ENCODE peak calls at places on chromosomes 1 and 21, in five cellular contexts. W is MCF 10A; E is CD8-positive, alpha-beta T cell; X is stomach; F is cardiac fibroblast. K is an unnamed sample.
A peak's percentile ranks its signal among the peaks of the same experiment; 100 is the strongest.

GRCh38 chr1:52602328-52603300 is at the start of gene GPX7:
- DNase-seq in E (peak; percentile 80), F (peak; percentile 66), X (peak; percentile 39), W (no peak), K (peak; percentile 43)

GRCh38 chr1:218361298-218362065 is 16.3 kb downstream of the TGFB2 start:
- DNase-seq in W (peak; percentile 80), E (no peak), X (no peak), F (peak; percentile 82), K (peak; percentile 74)

GRCh38 chr1:183806650-183807049 is 1.7 kb downstream of the RGL1 start:
- DNase-seq in F (no peak), X (no peak), E (no peak), W (no peak), K (no peak)

GRCh38 chr1:151593651-151594625 is 17.9 kb upstream of the SNX27 start:
- DNase-seq in W (peak; percentile 84), X (peak; percentile 92), F (peak; percentile 59), E (peak; percentile 91), K (peak; percentile 45)

GRCh38 chr1:230172016-230172356 is 104.9 kb downstream of the GALNT2 start:
- DNase-seq in E (peak; percentile 9), F (no peak), W (no peak), X (peak; percentile 20), K (no peak)

GRCh38 chr1:58785424-58786058 is 1.7 kb upstream of the JUN start:
- DNase-seq in F (peak; percentile 54), X (peak; percentile 82), W (peak; percentile 82), E (peak; percentile 67), K (peak; percentile 69)

GRCh38 chr21:26513212-26513611 is 59.9 kb downstream of the CYYR1 start:
- DNase-seq in F (peak; percentile 49), W (peak; percentile 80), X (no peak), E (no peak), K (peak; percentile 85)

GRCh38 chr1:210800301-210800700 is 333.6 kb downstream of the KCNH1 start:
- DNase-seq in F (no peak), X (no peak), E (no peak), W (no peak), K (no peak)

GRCh38 chr1:202593845-202594244 is 116.4 kb downstream of the SYT2 start:
- DNase-seq in W (peak; percentile 93), E (no peak), X (no peak), F (no peak), K (peak; percentile 35)

GRCh38 chr21:16040601-16041000 is 310.8 kb downstream of the USP25 start:
- DNase-seq in E (no peak), X (no peak), W (peak; percentile 15), F (peak; percentile 3), K (peak; percentile 16)

GRCh38 chr1:63501256-63501655 is 21.8 kb downstream of the ITGB3BP start:
- DNase-seq in W (no peak), X (no peak), F (no peak), E (no peak), K (no peak)

GRCh38 chr1:179021873-179022272 is 3.8 kb upstream of the FAM20B start:
- DNase-seq in E (no peak), F (peak; percentile 58), X (no peak), W (no peak), K (peak; percentile 40)

GRCh38 chr1:155940531-155940992 is 876 bp upstream of the RXFP4 start:
- DNase-seq in F (peak; percentile 64), E (no peak), X (peak; percentile 60), W (peak; percentile 96), K (peak; percentile 62)

GRCh38 chr1:118084400-118084799 is 100.6 kb downstream of the SPAG17 start:
- DNase-seq in X (no peak), E (no peak), F (no peak), W (no peak), K (no peak)

GRCh38 chr1:180188679-180189175 is 34.1 kb downstream of the QSOX1 start:
- DNase-seq in F (no peak), W (no peak), E (no peak), X (no peak), K (no peak)

GRCh38 chr1:219963432-219963831 is 35.1 kb upstream of the SLC30A10 start:
- DNase-seq in X (no peak), F (no peak), W (peak; percentile 89), E (no peak), K (no peak)

GRCh38 chr1:116374340-116375164 is 1.5 kb downstream of the ATP1A1 start:
- DNase-seq in X (no peak), E (peak; percentile 63), W (no peak), F (no peak), K (no peak)

GRCh38 chr1:209768354-209768774 is 12.5 kb downstream of the TRAF3IP3 start:
- DNase-seq in X (peak; percentile 55), W (no peak), E (peak; percentile 89), F (no peak), K (no peak)

GRCh38 chr1:36755313-36756230 is 272.9 kb upstream of the CSF3R start:
- DNase-seq in F (no peak), X (no peak), E (no peak), W (no peak), K (no peak)

GRCh38 chr21:28639742-28640141 is 352.9 kb downstream of the LTN1 start:
- DNase-seq in X (no peak), E (no peak), W (peak; percentile 49), F (peak; percentile 75), K (no peak)

GRCh38 chr21:32562426-32562825 is 22.9 kb downstream of the TCP10L start:
- DNase-seq in X (peak; percentile 43), W (no peak), E (no peak), F (peak; percentile 91), K (peak; percentile 71)

GRCh38 chr1:41498809-41499208 is 14.3 kb upstream of the EDN2 start:
- DNase-seq in E (no peak), X (peak; percentile 85), W (peak; percentile 92), F (peak; percentile 74), K (peak; percentile 43)

GRCh38 chr1:70072239-70072751 is 133.1 kb downstream of the LRRC40 start:
- DNase-seq in F (peak; percentile 48), W (no peak), E (no peak), X (no peak), K (peak; percentile 68)

GRCh38 chr1:54947540-54947939 is 32.9 kb upstream of the TMEM61 start:
- DNase-seq in X (no peak), E (no peak), W (no peak), F (no peak), K (no peak)

GRCh38 chr1:12434174-12434573 is 183.8 kb downstream of the DHRS3 start:
- DNase-seq in E (peak; percentile 64), X (no peak), F (peak; percentile 53), W (peak; percentile 70), K (peak; percentile 93)

GRCh38 chr1:3669971-3670431 is 17.7 kb downstream of the TP73 start:
- DNase-seq in W (no peak), E (no peak), X (no peak), F (no peak), K (no peak)

GRCh38 chr1:33339413-33339812 is 18.5 kb upstream of the A3GALT2 start:
- DNase-seq in E (no peak), W (peak; percentile 63), X (no peak), F (no peak), K (no peak)
- TF ChIP-seq CTCF in E (no peak), W (peak; percentile 5), X (no peak), F (peak; percentile 49), K (peak; percentile 28)

GRCh38 chr1:2345297-2346075 is 45.9 kb downstream of the MORN1 start:
- DNase-seq in X (no peak), E (no peak), F (no peak), W (no peak), K (no peak)

GRCh38 chr1:2347409-2347785 is 44.0 kb downstream of the MORN1 start:
- DNase-seq in E (no peak), W (no peak), F (no peak), X (no peak), K (no peak)

GRCh38 chr1:2348346-2349275 is 42.7 kb downstream of the MORN1 start:
- DNase-seq in W (no peak), E (no peak), X (no peak), F (no peak), K (no peak)

GRCh38 chr1:2347907-2348306 is 43.4 kb downstream of the MORN1 start:
- DNase-seq in X (no peak), F (no peak), E (no peak), W (no peak), K (no peak)

DNA sequence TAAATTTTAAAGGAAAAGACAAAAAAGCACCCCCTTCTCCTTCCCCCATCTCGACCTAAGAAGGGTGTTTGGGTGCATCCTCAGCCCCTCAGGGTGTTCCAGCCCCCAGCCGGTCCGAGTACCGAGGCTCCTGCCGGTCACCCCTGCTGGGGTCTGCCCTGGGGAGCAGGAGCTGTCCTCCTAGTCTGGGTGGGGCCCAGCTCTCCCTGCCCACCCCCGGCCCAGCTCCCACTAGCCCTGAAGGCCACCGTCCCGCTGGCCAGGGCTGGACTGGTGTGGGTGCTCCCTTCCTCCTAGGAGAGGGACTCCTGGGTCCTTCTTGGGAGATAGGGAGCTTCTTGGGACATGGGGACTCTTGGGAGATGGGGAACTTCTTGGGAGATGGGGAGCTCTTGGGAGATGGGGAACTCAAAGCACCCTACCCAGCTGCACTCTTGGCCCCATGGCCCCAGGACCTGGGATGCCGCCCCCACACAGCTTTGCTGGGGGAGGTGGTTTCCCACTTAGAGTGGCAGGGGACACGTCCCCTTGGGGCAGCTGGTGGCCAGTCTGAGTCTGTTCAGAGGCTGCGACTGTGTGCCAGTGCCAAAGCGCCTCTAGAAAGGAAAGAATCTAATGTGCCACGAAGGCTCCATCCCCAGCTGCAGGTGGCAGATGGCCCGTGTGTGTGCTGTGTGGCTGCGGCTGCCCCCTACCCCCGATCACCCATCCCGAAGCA is 44.5 kb downstream of the MORN1 start:
- DNase-seq in E (no peak), X (no peak), W (no peak), F (no peak), K (no peak)
- TF ChIP-seq CTCF in E (no peak), X (no peak), W (no peak), F (no peak), K (no peak)

DNA sequence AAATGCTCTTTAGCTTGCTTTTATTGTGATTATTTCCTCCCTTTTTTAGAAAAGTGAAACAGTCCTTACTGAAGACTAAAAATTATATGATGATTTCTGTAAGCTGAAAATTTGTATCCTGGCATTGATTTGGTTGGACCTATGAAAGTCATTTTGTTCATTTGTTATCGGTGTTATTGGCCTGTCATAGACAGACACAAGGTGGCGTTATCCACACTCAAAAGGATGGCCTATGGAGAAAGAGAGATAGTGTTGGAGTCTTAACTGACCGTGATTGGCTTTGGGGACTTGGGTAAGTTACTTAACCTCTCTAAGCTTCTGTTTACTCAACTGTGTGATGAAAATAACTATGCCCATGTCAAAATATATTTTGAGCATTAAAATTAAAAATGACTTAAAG is 203.6 kb upstream of the CHODL start:
- DNase-seq in F (peak; percentile 30), E (no peak), X (no peak), W (peak; percentile 73), K (peak; percentile 22)
- TF ChIP-seq CTCF in F (no peak), E (no peak), X (no peak), W (peak; percentile 53), K (peak; percentile 53)

GRCh38 chr1:93734999-93735398 is 53.4 kb upstream of the BCAR3 start:
- DNase-seq in W (no peak), X (no peak), F (no peak), E (no peak), K (no peak)
- TF ChIP-seq CTCF in W (peak; percentile 7), X (no peak), F (peak; percentile 49), E (no peak), K (peak; percentile 32)

GRCh38 chr21:39854572-39854971 is 12.7 kb upstream of the PCP4 start:
- DNase-seq in E (no peak), W (no peak), F (no peak), X (no peak), K (no peak)
- TF ChIP-seq CTCF in E (no peak), W (no peak), F (no peak), X (no peak), K (no peak)